ENCODE peak calls at places on chromosomes 7 and 10, in five cellular contexts. Z is spleen, G is transverse colon, P is tibial nerve, V is HepG2. U is an unnamed sample.

GRCh38 chr10:34655286-34656170 is 159.6 kb downstream of the PARD3 start:
- DNase-seq in V (peak; percentile 63), Z (no peak), G (peak; percentile 56), P (peak; percentile 74), U (peak; percentile 15)

GRCh38 chr10:113284635-113285034 is 268.2 kb upstream of the HABP2 start:
- DNase-seq in Z (no peak), G (no peak), V (no peak), P (no peak), U (no peak)

GRCh38 chr7:132084776-132085388 is 491.4 kb downstream of the PLXNA4 start:
- DNase-seq in Z (no peak), G (no peak), P (no peak), V (peak; percentile 21), U (no peak)

GRCh38 chr7:28144266-28144665 is 36.3 kb downstream of the JAZF1 start:
- DNase-seq in P (no peak), G (no peak), V (no peak), Z (no peak), U (no peak)

GRCh38 chr7:134710511-134710853 is 63.8 kb downstream of the BPGM start:
- DNase-seq in G (no peak), P (no peak), V (no peak), Z (no peak), U (no peak)

GRCh38 chr7:104529567-104529966 is 201.2 kb downstream of the LHFPL3 start:
- DNase-seq in Z (no peak), G (no peak), P (no peak), V (no peak), U (no peak)

GRCh38 chr7:49852619-49853462 is 79.4 kb downstream of the VWC2 start:
- DNase-seq in Z (no peak), V (peak; percentile 39), G (peak; percentile 24), P (peak; percentile 48), U (peak; percentile 60)

GRCh38 chr7:2616973-2617709 is 14.6 kb upstream of the TTYH3 start:
- DNase-seq in G (no peak), P (no peak), Z (no peak), V (no peak), U (no peak)

GRCh38 chr7:100221767-100222444 is 2.2 kb downstream of the PVRIG start:
- DNase-seq in P (no peak), Z (no peak), G (no peak), V (no peak), U (no peak)

GRCh38 chr7:140261522-140261921 is 84.7 kb upstream of the KDM7A start:
- DNase-seq in V (no peak), P (no peak), G (no peak), Z (no peak), U (no peak)

GRCh38 chr10:13613519-13613918 is 26.8 kb downstream of the PRPF18 start:
- DNase-seq in P (peak; percentile 12), Z (no peak), V (no peak), G (no peak), U (no peak)

GRCh38 chr7:36923831-36924555 is 199.7 kb upstream of the AOAH start:
- DNase-seq in P (no peak), V (no peak), G (peak; percentile 42), Z (no peak), U (no peak)

GRCh38 chr10:131574707-131575430 is 263.3 kb upstream of the TCERG1L start:
- DNase-seq in P (no peak), G (no peak), V (no peak), Z (peak; percentile 57), U (no peak)

GRCh38 chr7:37247881-37248280 is 200.8 kb downstream of the ELMO1 start:
- DNase-seq in G (no peak), V (no peak), P (peak; percentile 46), Z (no peak), U (peak; percentile 47)

GRCh38 chr10:131812736-131813604 is 87.8 kb upstream of the PPP2R2D start:
- DNase-seq in G (no peak), Z (no peak), P (no peak), V (no peak), U (no peak)

GRCh38 chr10:53025172-53025651 is 252.6 kb upstream of the MBL2 start:
- DNase-seq in G (no peak), V (peak; percentile 12), Z (no peak), P (no peak), U (no peak)

GRCh38 chr10:23063387-23064287 is 31.7 kb upstream of the MSRB2 start:
- DNase-seq in P (no peak), Z (no peak), G (no peak), V (no peak), U (no peak)

GRCh38 chr7:110148054-110148453 is 942.9 kb upstream of the LRRN3 start:
- DNase-seq in G (peak; percentile 8), V (no peak), Z (peak; percentile 48), P (no peak), U (no peak)

GRCh38 chr10:42488416-42488815 is 150.0 kb downstream of the ZNF33B start:
- DNase-seq in V (no peak), G (no peak), P (no peak), Z (no peak), U (peak; percentile 15)

GRCh38 chr10:79073784-79074432 is 5.1 kb downstream of the ZMIZ1 start:
- DNase-seq in V (peak; percentile 61), G (peak; percentile 84), Z (no peak), P (peak; percentile 61), U (no peak)

GRCh38 chr7:107995184-107996071 is 7.5 kb downstream of the LAMB1 start:
- DNase-seq in V (peak; percentile 82), G (no peak), P (peak; percentile 58), Z (no peak), U (peak; percentile 44)

GRCh38 chr10:60189861-60190475 is 199.7 kb downstream of the ANK3 start:
- DNase-seq in P (no peak), V (no peak), G (no peak), Z (no peak), U (no peak)

GRCh38 chr10:6665847-6666246 is 85.8 kb upstream of the PRKCQ start:
- DNase-seq in V (no peak), P (no peak), G (no peak), Z (no peak), U (no peak)

GRCh38 chr7:20744913-20745587 is 41.6 kb downstream of the SP8 start:
- DNase-seq in G (no peak), Z (no peak), V (no peak), P (no peak), U (no peak)

GRCh38 chr7:1532456-1533254 is 2.2 kb downstream of the MAFK start:
- DNase-seq in G (peak; percentile 90), V (peak; percentile 77), P (peak; percentile 84), Z (peak; percentile 90), U (peak; percentile 100)

GRCh38 chr7:1531263-1531978 is 919 bp downstream of the MAFK start:
- DNase-seq in G (peak; percentile 55), P (peak; percentile 41), V (no peak), Z (peak; percentile 93), U (no peak)

GRCh38 chr7:1529383-1530116 is 952 bp upstream of the MAFK start:
- DNase-seq in V (no peak), P (no peak), Z (peak; percentile 86), G (no peak), U (no peak)

GRCh38 chr7:1531979-1532455 is 1.5 kb downstream of the MAFK start:
- DNase-seq in G (no peak), P (peak; percentile 23), Z (no peak), V (no peak), U (no peak)

GRCh38 chr7:1530946-1531262 is 402 bp downstream of the MAFK start:
- DNase-seq in G (no peak), P (no peak), Z (no peak), V (no peak), U (no peak)
- TF ChIP-seq POLR2A in G (no peak), P (no peak), Z (no peak), V (no peak), U (no peak)

GRCh38 chr7:192701-193536 is 548 bp downstream of the FAM20C start:
- DNase-seq in G (peak; percentile 35), Z (no peak), V (no peak), P (no peak), U (peak; percentile 59)

GRCh38 chr7:190196-190595 is 2.2 kb upstream of the FAM20C start:
- DNase-seq in V (no peak), P (no peak), Z (no peak), G (no peak), U (no peak)

GRCh38 chr7:193538-194256 is 1.3 kb downstream of the FAM20C start:
- DNase-seq in P (no peak), Z (no peak), V (no peak), G (no peak), U (peak; percentile 50)

GRCh38 chr7:191105-192034 is 1.0 kb upstream of the FAM20C start:
- DNase-seq in V (no peak), P (peak; percentile 37), G (no peak), Z (no peak), U (peak; percentile 99)

DNA sequence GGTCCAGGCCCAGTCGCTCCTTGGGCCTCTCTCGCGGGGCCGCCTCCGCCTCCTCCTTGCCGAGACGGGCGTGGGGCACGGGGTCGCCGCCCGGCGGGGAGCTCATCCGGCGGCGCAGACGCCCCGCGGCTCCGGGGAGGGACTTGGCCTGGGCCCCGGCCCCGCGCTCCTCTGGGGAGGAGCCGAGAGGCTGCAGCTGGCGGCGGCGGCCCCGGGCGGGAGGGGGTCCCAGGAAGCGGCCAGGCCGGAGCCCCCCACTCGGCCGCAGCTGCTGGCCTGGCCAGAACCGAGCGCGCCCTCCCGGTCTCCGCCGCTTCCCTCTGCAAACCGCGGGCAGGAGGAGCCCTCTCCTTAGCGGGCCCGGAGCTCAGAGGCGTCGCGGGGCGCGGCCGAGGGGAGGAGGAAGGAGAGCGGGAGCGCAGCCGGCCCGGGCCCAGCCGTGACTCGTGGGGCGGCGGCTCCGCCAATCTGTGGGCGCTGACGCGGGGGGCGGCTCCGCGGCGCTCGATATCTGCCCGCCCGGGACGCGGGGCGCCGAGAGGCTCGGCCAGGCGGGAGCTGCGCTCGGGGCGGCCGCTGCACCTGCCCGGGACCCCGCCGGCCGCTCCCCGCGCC is at the start of gene FAM20C:
- DNase-seq in V (no peak), G (peak; percentile 83), P (peak; percentile 77), Z (peak; percentile 90), U (peak; percentile 99)
- TF ChIP-seq POLR2A in V (no peak), G (peak; percentile 46), P (peak; percentile 84), Z (no peak), U (peak; percentile 47)

GRCh38 chr10:73743327-73743904 is 756 bp upstream of the SEC24C start:
- DNase-seq in V (no peak), P (no peak), Z (no peak), G (no peak), U (no peak)

GRCh38 chr10:73746721-73747120 is 2.5 kb downstream of the SEC24C start:
- DNase-seq in P (no peak), Z (no peak), G (no peak), V (no peak), U (no peak)

GRCh38 chr10:73743905-73744689 is at the start of gene SEC24C:
- DNase-seq in V (peak; percentile 95), G (peak; percentile 98), Z (peak; percentile 98), P (peak; percentile 95), U (peak; percentile 96)

GRCh38 chr10:73744690-73744994 is 470 bp downstream of the SEC24C start:
- DNase-seq in Z (no peak), P (peak; percentile 32), V (peak; percentile 53), G (peak; percentile 71), U (peak; percentile 56)

DNA sequence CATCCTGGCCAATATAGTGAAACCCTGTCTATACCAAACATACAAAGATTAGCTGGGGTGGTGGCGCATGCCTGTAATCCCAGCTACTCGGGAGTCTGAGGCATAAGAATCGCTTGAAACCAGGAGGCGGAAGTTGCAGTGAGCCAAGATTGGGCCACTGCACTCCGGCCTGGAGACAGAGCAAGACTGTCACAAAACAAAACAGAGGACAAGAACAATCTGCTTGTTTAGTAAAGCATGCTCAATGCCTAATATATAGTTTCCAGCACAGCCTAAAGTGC is 1.8 kb upstream of the SEC24C start:
- DNase-seq in G (no peak), V (no peak), Z (no peak), P (no peak), U (no peak)
- TF ChIP-seq POLR2A in G (no peak), V (no peak), Z (no peak), P (no peak), U (no peak)

GRCh38 chr10:36023939-36024338 is 381.8 kb upstream of the FZD8 start:
- DNase-seq in G (no peak), Z (no peak), P (no peak), V (peak; percentile 3), U (peak; percentile 51)
- TF ChIP-seq POLR2A in G (no peak), Z (no peak), P (no peak), V (no peak), U (no peak)

U was measured in H54.